ENCODE peak calls at places on chromosome 17, in eight cellular contexts. R is RWPE2; U is fibroblast of lung; W is CD8-positive, alpha-beta memory T cell; M is ascending aorta; F is tibial nerve; D is astrocyte of the cerebellum; N is MM.1S. H is an unnamed sample.

GRCh38 chr17:58330544-58330996 is 2.0 kb upstream of the TSPOAP1 start:
- DNase-seq in R (no peak), U (no peak), W (peak), M (no peak), F (no peak), D (no peak), N (no peak), H (no peak)

GRCh38 chr17:31558748-31559646 is 167.5 kb downstream of the RAB11FIP4 start:
- DNase-seq in R (no peak), U (peak), W (peak), M (no peak), F (peak), D (no peak), N (peak), H (no peak)

GRCh38 chr17:7004398-7005253 is 7.8 kb upstream of the RNASEK start:
- DNase-seq in R (no peak), U (no peak), W (peak), M (no peak), F (no peak), D (peak), N (peak), H (no peak)

GRCh38 chr17:75240394-75241142 is 20.8 kb downstream of the GGA3 start:
- DNase-seq in R (no peak), U (peak), W (no peak), M (no peak), F (no peak), D (no peak), N (peak), H (no peak)

GRCh38 chr17:1872254-1872653 is 42.4 kb downstream of the RPA1 start:
- DNase-seq in R (no peak), U (no peak), W (no peak), M (no peak), F (no peak), D (no peak), N (no peak), H (no peak)

GRCh38 chr17:64732336-64733006 is 70.4 kb upstream of the SMURF2 start:
- DNase-seq in R (no peak), U (peak), W (no peak), M (no peak), F (peak), D (peak), N (no peak), H (no peak)

GRCh38 chr17:17073627-17074521 is 31.6 kb downstream of the MPRIP start:
- DNase-seq in R (peak), U (peak), W (no peak), M (no peak), F (peak), D (no peak), N (no peak), H (no peak)

GRCh38 chr17:58452738-58453137 is 35.4 kb upstream of the RNF43 start:
- DNase-seq in R (no peak), U (peak), W (no peak), M (no peak), F (no peak), D (no peak), N (no peak), H (no peak)

GRCh38 chr17:1617620-1618174 is 10.9 kb downstream of the SLC43A2 start:
- DNase-seq in R (no peak), U (peak), W (no peak), M (no peak), F (no peak), D (peak), N (no peak), H (no peak)

GRCh38 chr17:37177234-37177633 is 198.6 kb upstream of the C17orf78 start:
- DNase-seq in R (no peak), U (no peak), W (no peak), M (no peak), F (no peak), D (no peak), N (no peak), H (no peak)

GRCh38 chr17:6910987-6911603 is 79.6 kb upstream of the TEKT1 start:
- DNase-seq in R (no peak), U (peak), W (peak), M (no peak), F (no peak), D (peak), N (peak), H (no peak)

GRCh38 chr17:6639651-6640535 is 618 bp downstream of the KIAA0753 start:
- DNase-seq in R (no peak), U (peak), W (no peak), M (no peak), F (no peak), D (no peak), N (peak), H (no peak)

GRCh38 chr17:82304826-82305726 is 12.3 kb downstream of the CD7 start:
- DNase-seq in R (no peak), U (no peak), W (no peak), M (no peak), F (no peak), D (no peak), N (no peak), H (no peak)
- H3K4me3 ChIP-seq in R (no peak), U (no peak), W (no peak), M (no peak), F (no peak), D (no peak), N (no peak), H (no peak)

GRCh38 chr17:45313419-45313771 is 3.4 kb downstream of the MAP3K14 start:
- DNase-seq in R (no peak), U (no peak), W (no peak), M (no peak), F (no peak), D (no peak), N (peak), H (no peak)

GRCh38 chr17:45312477-45313418 is 4.1 kb downstream of the MAP3K14 start:
- DNase-seq in R (no peak), U (no peak), W (peak), M (no peak), F (no peak), D (no peak), N (no peak), H (no peak)

GRCh38 chr17:45310380-45311324 is 6.2 kb downstream of the MAP3K14 start:
- DNase-seq in R (no peak), U (peak), W (no peak), M (no peak), F (no peak), D (no peak), N (peak), H (no peak)

GRCh38 chr17:45311406-45311761 is 5.4 kb downstream of the MAP3K14 start:
- DNase-seq in R (no peak), U (no peak), W (no peak), M (no peak), F (no peak), D (no peak), N (no peak), H (no peak)

GRCh38 chr17:45311762-45312476 is 4.9 kb downstream of the MAP3K14 start:
- DNase-seq in R (peak), U (peak), W (peak), M (no peak), F (peak), D (no peak), N (peak), H (no peak)
- H3K4me3 ChIP-seq in R (no peak), U (no peak), W (peak), M (peak), F (peak), D (peak), N (peak), H (peak)

GRCh38 chr17:45783593-45784292 is 377 bp upstream of the CRHR1 start:
- DNase-seq in R (no peak), U (no peak), W (no peak), M (no peak), F (no peak), D (no peak), N (no peak), H (no peak)
- H3K4me3 ChIP-seq in R (peak), U (no peak), W (no peak), M (peak), F (peak), D (peak), N (peak), H (peak)

DNA sequence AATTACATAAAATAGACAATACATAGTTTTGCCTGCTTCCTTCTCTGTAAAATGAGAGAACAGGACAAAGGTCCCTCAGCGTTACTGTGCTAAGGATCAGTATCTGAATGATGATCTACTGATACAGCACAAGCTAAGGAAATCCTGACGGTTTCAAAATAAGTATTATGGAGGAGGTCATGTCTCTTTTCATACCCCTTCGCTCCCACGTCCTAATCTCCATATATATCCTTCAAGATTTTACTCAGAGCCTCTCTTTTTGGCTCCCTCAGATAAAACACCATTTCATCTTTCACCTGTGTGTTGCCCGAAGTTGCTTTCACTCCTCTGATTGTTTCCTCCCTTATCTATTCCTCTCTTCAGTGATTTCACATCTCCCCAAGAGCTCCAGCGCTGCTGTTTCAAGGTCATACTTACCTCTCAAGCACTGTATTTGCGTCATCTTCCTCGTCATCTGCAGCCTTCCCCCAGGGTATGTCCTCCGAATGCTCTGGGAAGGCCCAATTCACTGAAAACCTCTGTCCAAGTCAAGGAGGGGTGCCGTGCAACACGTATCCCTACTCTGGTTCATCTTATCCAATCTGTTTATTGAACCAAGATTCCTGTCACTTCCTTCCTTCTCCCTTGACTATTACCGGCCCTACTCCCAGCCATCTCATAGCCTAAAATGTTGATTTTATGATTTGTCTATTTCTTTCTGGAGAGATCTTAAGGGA is 1.2 kb upstream of the BLTP2 start:
- DNase-seq in R (no peak), U (no peak), W (no peak), M (no peak), F (no peak), D (no peak), N (no peak), H (no peak)
- H3K4me3 ChIP-seq in R (peak), U (no peak), W (peak), M (peak), F (peak), D (no peak), N (peak), H (peak)

GRCh38 chr17:82372063-82372590 is 562 bp downstream of the UTS2R start:
- DNase-seq in R (peak), U (no peak), W (no peak), M (no peak), F (no peak), D (no peak), N (no peak), H (no peak)

GRCh38 chr17:82370471-82371332 is 863 bp upstream of the UTS2R start:
- DNase-seq in R (no peak), U (no peak), W (no peak), M (no peak), F (no peak), D (no peak), N (peak), H (no peak)

GRCh38 chr17:82369211-82369610 is 2.4 kb upstream of the UTS2R start:
- DNase-seq in R (no peak), U (no peak), W (no peak), M (no peak), F (no peak), D (no peak), N (no peak), H (no peak)

GRCh38 chr17:82372591-82373452 is 1.3 kb downstream of the UTS2R start:
- DNase-seq in R (no peak), U (no peak), W (no peak), M (no peak), F (no peak), D (no peak), N (no peak), H (no peak)

DNA sequence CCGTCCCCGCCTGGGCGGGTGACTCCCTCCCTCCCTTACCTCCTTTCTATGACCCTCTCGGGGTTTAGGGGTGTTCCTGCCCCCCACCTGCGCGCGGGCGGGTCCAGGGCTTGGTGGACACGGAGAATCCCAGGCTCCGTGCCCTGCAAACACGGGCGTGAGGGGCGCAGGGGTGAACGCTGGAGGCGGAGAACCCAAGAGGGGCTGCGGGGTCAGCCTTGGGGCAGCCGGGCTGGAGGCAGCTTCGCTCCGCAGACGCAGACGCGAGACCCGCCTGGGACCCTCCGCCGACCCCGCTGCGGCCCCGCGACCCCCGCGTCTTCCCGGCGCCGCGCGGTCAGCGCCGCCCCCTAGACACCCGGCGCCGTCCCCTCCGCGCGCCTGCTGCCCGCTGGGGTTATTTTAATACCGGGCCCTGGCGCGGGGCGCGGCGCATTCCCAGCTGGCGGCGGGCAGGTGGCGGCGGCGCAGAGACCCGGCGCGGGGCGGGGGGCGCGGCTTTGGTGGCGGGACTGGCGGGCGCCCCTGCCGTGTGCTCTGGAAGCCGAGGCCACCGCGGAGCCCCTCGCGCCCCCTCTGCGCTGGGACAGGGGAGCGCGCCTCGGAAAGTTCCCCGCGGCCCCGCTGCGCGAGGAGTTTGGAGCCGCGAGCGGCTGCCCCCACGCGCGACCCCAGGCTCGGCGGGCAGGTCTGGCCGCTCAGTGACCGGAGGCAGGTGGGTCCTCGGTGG is at the start of gene UTS2R:
- DNase-seq in R (no peak), U (no peak), W (no peak), M (no peak), F (no peak), D (no peak), N (no peak), H (no peak)
- H3K4me3 ChIP-seq in R (no peak), U (peak), W (peak), M (peak), F (peak), D (no peak), N (peak), H (peak)

DNA sequence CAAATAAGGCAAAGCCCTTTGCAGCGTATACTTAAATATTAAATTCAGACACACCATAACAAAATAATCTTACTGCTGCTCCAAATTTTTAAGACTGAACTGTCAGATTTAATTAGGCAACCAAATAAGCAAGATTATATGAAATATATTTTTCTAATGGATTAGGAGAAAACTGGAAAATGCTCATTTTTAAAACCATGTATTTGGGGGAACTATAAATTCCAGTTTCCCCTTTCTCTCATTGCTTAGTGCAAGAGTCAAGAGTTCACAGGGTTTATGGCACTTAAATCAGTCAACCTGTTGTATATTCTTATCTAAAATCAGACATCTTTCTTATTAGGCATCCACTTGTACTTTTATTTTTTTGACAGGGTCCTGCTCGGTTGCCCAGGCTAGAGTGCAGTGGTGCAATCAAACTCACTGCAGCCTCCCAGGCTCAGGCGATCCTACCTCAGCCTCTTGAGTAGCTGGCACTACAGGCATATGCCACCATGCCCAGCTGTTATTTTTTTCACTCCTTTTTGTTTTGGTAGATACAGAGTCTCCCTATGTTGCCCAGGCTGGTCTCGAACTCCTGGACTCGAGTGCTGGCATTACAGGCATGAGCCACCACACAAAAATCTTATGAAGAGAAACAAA is 2.1 kb upstream of the KANSL1 start:
- DNase-seq in R (no peak), U (no peak), W (no peak), M (no peak), F (no peak), D (no peak), N (no peak), H (no peak)
- H3K4me3 ChIP-seq in R (no peak), U (no peak), W (peak), M (peak), F (no peak), D (no peak), N (peak), H (no peak)

DNA sequence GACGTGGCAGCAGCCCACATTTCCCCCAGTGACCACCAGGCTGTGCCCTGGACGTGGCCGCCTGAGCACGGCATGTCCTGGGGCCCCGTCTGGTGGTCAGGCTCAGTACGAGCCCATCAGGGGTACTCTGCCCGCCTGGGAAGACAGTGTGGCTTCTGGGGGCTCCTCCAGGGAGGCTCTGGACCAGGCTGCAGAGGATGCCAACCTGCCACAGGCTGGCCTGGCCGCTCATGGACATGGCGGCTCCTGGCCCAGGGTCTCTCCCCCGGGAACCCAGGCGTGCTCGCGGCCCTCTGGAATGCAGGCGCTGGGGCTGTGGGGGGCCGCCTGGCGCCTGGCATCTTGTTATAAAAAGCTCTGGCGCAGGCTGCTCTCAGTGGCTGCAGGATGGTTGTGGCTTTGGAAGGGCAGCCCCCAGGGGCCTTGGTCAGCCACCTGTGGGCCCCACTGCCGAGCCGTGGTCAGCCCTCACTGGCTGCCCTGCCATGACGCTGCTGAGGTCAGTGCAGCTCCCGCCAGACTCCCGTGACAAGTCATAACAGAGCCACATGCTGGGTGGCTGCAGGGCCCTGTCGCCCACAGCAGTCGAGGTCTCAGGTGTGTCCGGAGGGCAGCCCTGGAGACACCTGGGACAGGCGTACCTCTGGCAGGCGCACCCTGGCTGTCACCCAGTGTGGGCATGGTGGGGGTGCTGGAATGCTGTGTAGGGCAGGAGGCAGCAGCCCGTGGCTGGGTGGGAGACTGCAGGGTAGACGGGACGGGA is 15.0 kb downstream of the CENPX start:
- DNase-seq in R (no peak), U (no peak), W (no peak), M (no peak), F (no peak), D (no peak), N (no peak), H (no peak)
- H3K4me3 ChIP-seq in R (no peak), U (no peak), W (no peak), M (no peak), F (no peak), D (no peak), N (no peak), H (no peak)

GRCh38 chr17:48544356-48545021 is 420 bp downstream of the HOXB2 start:
- DNase-seq in R (no peak), U (peak), W (peak), M (peak), F (peak), D (peak), N (no peak), H (peak)
- H3K4me3 ChIP-seq in R (no peak), U (peak), W (peak), M (peak), F (peak), D (peak), N (no peak), H (peak)

GRCh38 chr17:13874134-13874533 is 195.2 kb upstream of the COX10 start:
- DNase-seq in R (no peak), U (no peak), W (no peak), M (no peak), F (no peak), D (no peak), N (no peak), H (no peak)
- H3K4me3 ChIP-seq in R (no peak), U (no peak), W (no peak), M (no peak), F (no peak), D (no peak), N (no peak), H (no peak)

DNA sequence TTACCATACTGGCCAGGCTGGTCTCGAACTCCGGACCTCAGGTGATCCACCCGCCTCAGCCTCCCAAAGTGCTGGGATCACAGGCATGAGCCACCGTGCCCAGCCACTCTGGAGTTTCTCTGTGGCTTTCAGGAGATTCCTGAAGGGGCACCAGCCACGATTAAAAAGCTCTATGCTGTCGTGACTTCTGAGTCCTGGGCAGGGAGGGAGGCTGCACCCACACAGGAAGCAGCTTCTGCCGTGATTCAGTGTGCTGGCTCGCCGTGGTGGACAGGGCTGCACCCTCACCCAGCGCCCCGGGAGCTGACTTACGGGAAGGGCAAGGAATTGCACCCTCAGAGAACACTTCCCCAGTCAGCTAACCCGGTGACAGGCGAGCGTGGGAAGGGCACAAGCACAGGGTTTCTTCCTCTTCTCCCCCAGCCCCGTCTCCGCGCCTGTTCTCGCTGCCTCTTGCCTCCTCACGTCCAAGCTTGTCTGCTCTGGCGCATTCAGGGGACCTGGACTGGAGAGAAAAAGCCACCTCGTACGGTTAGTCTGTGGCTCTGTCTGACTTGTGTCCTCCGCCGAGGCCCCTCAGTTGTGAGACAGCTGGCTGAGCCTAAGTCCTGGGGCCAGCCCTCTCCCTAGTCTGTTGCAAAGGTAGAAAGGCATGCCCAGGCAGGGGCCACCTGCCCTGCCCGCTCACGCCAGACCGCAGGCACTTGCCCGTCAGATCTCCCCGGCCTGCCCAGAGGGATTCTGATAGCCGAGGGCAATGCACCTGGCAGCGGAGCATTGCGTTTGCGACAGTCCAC is 145.0 kb downstream of the SEC14L1 start:
- DNase-seq in R (peak), U (peak), W (no peak), M (peak), F (no peak), D (no peak), N (no peak), H (no peak)
- H3K4me3 ChIP-seq in R (peak), U (no peak), W (no peak), M (no peak), F (no peak), D (no peak), N (no peak), H (no peak)

H was measured in esophagus muscularis mucosa.